ENCODE peak calls at places on chromosome 22, in ten cellular contexts. J, H, N, B, U, V, Y, M, E and T are unnamed samples.

GRCh38 chr22:41263704-41264103 is 22.3 kb downstream of the RANGAP1 start:
- DNase-seq in J (no peak), H (no peak), N (no peak), B (no peak), U (no peak), V (no peak), Y (no peak), M (no peak), E (no peak), T (no peak)

GRCh38 chr22:28560005-28560742 is 119.5 kb downstream of the TTC28 start:
- DNase-seq in J (no peak), H (peak), N (no peak), B (no peak), U (peak), V (peak), Y (no peak), M (peak), E (no peak), T (no peak)

GRCh38 chr22:37218771-37219411 is 6.6 kb upstream of the SSTR3 start:
- DNase-seq in J (no peak), H (no peak), N (no peak), B (peak), U (no peak), V (no peak), Y (no peak), M (no peak), E (no peak), T (no peak)

GRCh38 chr22:29073618-29074275 is 912 bp downstream of the KREMEN1 start:
- DNase-seq in J (no peak), H (no peak), N (peak), B (no peak), U (no peak), V (peak), Y (no peak), M (no peak), E (peak), T (peak)

GRCh38 chr22:24028533-24028932 is 17.4 kb downstream of the CABIN1 start:
- DNase-seq in J (no peak), H (no peak), N (no peak), B (no peak), U (no peak), V (no peak), Y (no peak), M (no peak), E (no peak), T (no peak)

GRCh38 chr22:32803020-32803758 is 1.7 kb downstream of the TIMP3 start:
- DNase-seq in J (no peak), H (no peak), N (no peak), B (no peak), U (no peak), V (peak), Y (no peak), M (no peak), E (no peak), T (no peak)

GRCh38 chr22:45905924-45906865 is 70.8 kb downstream of the WNT7B start:
- DNase-seq in J (no peak), H (no peak), N (no peak), B (no peak), U (no peak), V (peak), Y (no peak), M (no peak), E (no peak), T (no peak)

GRCh38 chr22:44147821-44148574 is 32.7 kb upstream of the PARVG start:
- DNase-seq in J (no peak), H (no peak), N (peak), B (no peak), U (no peak), V (no peak), Y (no peak), M (no peak), E (no peak), T (peak)

GRCh38 chr22:27377501-27377900 is 424.1 kb downstream of the MN1 start:
- DNase-seq in J (no peak), H (no peak), N (no peak), B (no peak), U (no peak), V (no peak), Y (no peak), M (no peak), E (no peak), T (no peak)

GRCh38 chr22:39242809-39243442 is 1.9 kb downstream of the PDGFB start:
- DNase-seq in J (no peak), H (no peak), N (peak), B (no peak), U (no peak), V (no peak), Y (no peak), M (no peak), E (peak), T (peak)

GRCh38 chr22:17562906-17563870 is at the start of gene SLC25A18:
- DNase-seq in J (no peak), H (no peak), N (peak), B (no peak), U (no peak), V (peak), Y (no peak), M (peak), E (peak), T (no peak)

DNA sequence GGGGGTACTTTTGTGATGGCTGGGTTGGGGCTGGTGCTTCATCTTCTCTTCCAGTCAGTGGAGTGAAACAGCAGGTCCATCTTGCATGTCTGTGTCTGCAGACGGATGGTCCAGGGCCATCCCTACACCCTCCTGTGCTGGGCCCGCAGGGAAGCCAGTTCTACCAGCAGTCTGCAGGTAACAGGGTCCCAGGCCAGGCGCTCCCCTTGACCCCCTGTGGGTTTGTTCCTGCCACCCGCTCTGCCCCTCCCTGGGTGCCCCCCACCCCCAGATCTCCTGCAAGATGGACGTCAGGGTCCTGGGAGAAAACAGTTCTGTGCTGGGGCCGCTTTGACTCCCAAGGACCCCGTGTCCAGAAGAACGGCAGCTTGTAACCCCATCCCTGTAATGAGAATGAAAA is 929.7 kb downstream of the BRD1 start:
- DNase-seq in J (no peak), H (no peak), N (no peak), B (no peak), U (no peak), V (no peak), Y (no peak), M (no peak), E (no peak), T (no peak)
- TF ChIP-seq MAX in J (no peak), H (no peak), N (no peak), B (no peak), U (no peak), V (no peak), Y (no peak), M (no peak), E (no peak), T (no peak)

DNA sequence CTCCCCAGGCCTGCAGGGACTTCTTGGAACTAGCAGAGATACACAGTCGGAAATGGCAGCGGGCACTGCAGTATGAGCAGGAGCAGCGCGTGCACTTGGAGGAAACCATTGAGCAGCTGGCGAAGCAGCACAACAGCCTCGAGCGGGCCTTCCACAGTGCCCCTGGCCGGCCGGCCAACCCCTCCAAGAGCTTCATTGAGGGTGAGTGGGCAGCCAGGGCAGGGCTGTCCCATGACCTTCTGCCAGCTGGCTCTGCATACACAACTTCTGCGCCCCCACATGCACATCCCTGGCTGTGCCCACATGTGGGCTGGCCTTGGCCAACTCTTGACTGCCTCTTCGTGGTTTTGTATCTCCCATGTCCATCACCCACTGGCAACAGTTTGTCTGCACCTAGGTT is 81.2 kb downstream of the MORC2 start:
- DNase-seq in J (no peak), H (no peak), N (no peak), B (no peak), U (no peak), V (no peak), Y (peak), M (no peak), E (no peak), T (no peak)
- TF ChIP-seq MAX in J (no peak), H (no peak), N (no peak), B (no peak), U (no peak), V (no peak), Y (no peak), M (no peak), E (no peak), T (no peak)

DNA sequence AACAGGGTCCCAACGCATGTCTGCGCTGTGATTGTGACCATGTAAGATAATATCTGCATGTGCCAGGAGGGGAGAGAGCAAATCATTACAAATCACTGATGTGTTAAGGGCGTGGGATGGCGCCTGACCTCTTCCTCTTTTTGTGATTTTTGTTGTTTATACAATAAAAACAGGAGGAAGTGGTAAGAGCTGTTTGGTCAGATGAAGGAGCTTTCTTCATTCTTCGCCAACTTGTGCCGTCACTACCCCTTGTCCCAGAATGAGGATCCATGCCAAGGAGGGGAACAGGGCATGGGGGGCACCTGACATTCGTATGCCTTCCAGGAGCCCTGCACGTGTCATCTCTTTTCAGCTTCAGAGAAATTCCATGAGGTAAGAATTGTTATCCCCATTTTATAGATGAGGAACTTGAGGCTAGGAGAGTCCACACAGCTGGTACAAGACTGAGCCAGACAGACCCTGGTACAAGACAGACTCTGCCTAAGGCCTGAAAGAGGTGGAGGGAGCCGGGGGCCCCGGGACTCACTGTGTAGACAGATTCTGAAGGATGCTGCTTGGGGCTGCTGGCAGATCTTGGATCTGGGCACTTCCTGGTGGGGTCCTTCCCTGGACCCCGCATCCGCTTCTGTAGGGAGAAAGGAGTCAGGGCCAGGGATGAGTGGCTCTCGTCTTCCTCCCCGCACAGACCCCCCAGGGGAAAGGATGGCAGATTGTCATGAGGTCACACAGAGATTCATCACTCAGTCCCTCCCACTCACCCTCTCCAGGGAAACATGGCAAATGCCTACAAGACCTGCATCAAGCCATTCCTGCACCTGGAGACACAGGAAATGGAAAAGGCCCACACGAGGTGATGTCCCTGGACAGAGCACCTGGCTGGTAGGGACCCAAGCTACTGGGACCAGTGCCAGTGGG is 34.6 kb downstream of the NFAM1 start:
- DNase-seq in J (no peak), H (no peak), N (no peak), B (peak), U (peak), V (peak), Y (no peak), M (no peak), E (no peak), T (no peak)
- TF ChIP-seq MAX in J (no peak), H (no peak), N (no peak), B (peak), U (no peak), V (peak), Y (no peak), M (no peak), E (no peak), T (no peak)

GRCh38 chr22:31680764-31681624 is 19.0 kb upstream of the PISD start:
- DNase-seq in J (no peak), H (no peak), N (no peak), B (no peak), U (no peak), V (no peak), Y (no peak), M (no peak), E (no peak), T (no peak)
- TF ChIP-seq MAX in J (no peak), H (no peak), N (no peak), B (no peak), U (no peak), V (no peak), Y (peak), M (no peak), E (no peak), T (no peak)

GRCh38 chr22:21029486-21030025 is 2.8 kb downstream of the SLC7A4 start:
- DNase-seq in J (no peak), H (no peak), N (no peak), B (no peak), U (no peak), V (no peak), Y (no peak), M (no peak), E (no peak), T (no peak)

GRCh38 chr22:21032037-21032842 is at the start of gene SLC7A4:
- DNase-seq in J (no peak), H (no peak), N (peak), B (no peak), U (no peak), V (no peak), Y (peak), M (no peak), E (no peak), T (peak)

GRCh38 chr22:21031545-21032036 is 770 bp downstream of the SLC7A4 start:
- DNase-seq in J (no peak), H (no peak), N (no peak), B (no peak), U (no peak), V (no peak), Y (no peak), M (no peak), E (no peak), T (no peak)

GRCh38 chr22:21030032-21030431 is 2.3 kb downstream of the SLC7A4 start:
- DNase-seq in J (no peak), H (no peak), N (no peak), B (no peak), U (no peak), V (no peak), Y (no peak), M (no peak), E (no peak), T (no peak)

GRCh38 chr22:21030621-21031544 is 1.5 kb downstream of the SLC7A4 start:
- DNase-seq in J (no peak), H (no peak), N (no peak), B (no peak), U (no peak), V (no peak), Y (no peak), M (no peak), E (no peak), T (no peak)
- TF ChIP-seq MAX in J (no peak), H (no peak), N (no peak), B (no peak), U (no peak), V (no peak), Y (no peak), M (no peak), E (no peak), T (no peak)